ENCODE peak calls at places on chromosomes 2 and 18, in six cellular contexts. One of them, this sample, is unnamed. For H3K4me1, the result is how much of the 10 kb centered on the place peaks cover.

GRCh38 chr18:79200546-79201268 is 131.5 kb downstream of the ATP9B start:
- DNase-seq in OCI-LY7: peak
- DNase-seq in left ventricle myocardium inferior: peak
- DNase-seq in gastrocnemius medialis: no peak
- DNase-seq in heart right ventricle: no peak
- DNase-seq in MM.1S: no peak
- DNase-seq in this sample: peak

GRCh38 chr18:79210002-79210910 is 141.1 kb downstream of the ATP9B start:
- DNase-seq in OCI-LY7: no peak
- DNase-seq in left ventricle myocardium inferior: no peak
- DNase-seq in gastrocnemius medialis: no peak
- DNase-seq in heart right ventricle: no peak
- DNase-seq in MM.1S: no peak
- DNase-seq in this sample: no peak

GRCh38 chr2:208466133-208466919 is 59.7 kb downstream of the PTH2R start:
- DNase-seq in OCI-LY7: peak
- DNase-seq in left ventricle myocardium inferior: no peak
- DNase-seq in gastrocnemius medialis: no peak
- DNase-seq in heart right ventricle: no peak
- DNase-seq in MM.1S: peak
- DNase-seq in this sample: no peak

GRCh38 chr2:108917078-108917440 is 72.0 kb downstream of the EDAR start:
- DNase-seq in OCI-LY7: no peak
- DNase-seq in left ventricle myocardium inferior: no peak
- DNase-seq in gastrocnemius medialis: no peak
- DNase-seq in heart right ventricle: no peak
- DNase-seq in MM.1S: no peak
- DNase-seq in this sample: no peak

GRCh38 chr2:234771985-234772774 is 179.6 kb upstream of the SH3BP4 start:
- DNase-seq in OCI-LY7: no peak
- DNase-seq in left ventricle myocardium inferior: no peak
- DNase-seq in gastrocnemius medialis: peak
- DNase-seq in heart right ventricle: no peak
- DNase-seq in MM.1S: no peak
- DNase-seq in this sample: no peak

GRCh38 chr2:45771251-45771650 is 119.8 kb downstream of the PRKCE start:
- DNase-seq in OCI-LY7: no peak
- DNase-seq in left ventricle myocardium inferior: peak
- DNase-seq in gastrocnemius medialis: no peak
- DNase-seq in heart right ventricle: peak
- DNase-seq in MM.1S: no peak
- DNase-seq in this sample: peak

GRCh38 chr2:201261911-201262310 is 1.6 kb downstream of the CASP8 start:
- DNase-seq in OCI-LY7: peak
- DNase-seq in left ventricle myocardium inferior: no peak
- DNase-seq in gastrocnemius medialis: no peak
- DNase-seq in heart right ventricle: no peak
- DNase-seq in MM.1S: peak
- DNase-seq in this sample: no peak

GRCh38 chr2:17252258-17252657 is 266.0 kb downstream of the RAD51AP2 start:
- DNase-seq in OCI-LY7: no peak
- DNase-seq in left ventricle myocardium inferior: no peak
- DNase-seq in gastrocnemius medialis: no peak
- DNase-seq in heart right ventricle: no peak
- DNase-seq in MM.1S: no peak
- DNase-seq in this sample: no peak

GRCh38 chr18:76496200-76496890 is 1.3 kb upstream of the ZNF516 start:
- DNase-seq in OCI-LY7: peak
- DNase-seq in left ventricle myocardium inferior: peak
- DNase-seq in gastrocnemius medialis: peak
- DNase-seq in heart right ventricle: peak
- DNase-seq in MM.1S: no peak
- DNase-seq in this sample: peak

GRCh38 chr18:74249181-74249968 is 42.4 kb downstream of the CYB5A start:
- DNase-seq in OCI-LY7: no peak
- DNase-seq in left ventricle myocardium inferior: no peak
- DNase-seq in gastrocnemius medialis: no peak
- DNase-seq in heart right ventricle: no peak
- DNase-seq in MM.1S: no peak
- DNase-seq in this sample: no peak

GRCh38 chr2:215711484-215712034 is 275.7 kb upstream of the FN1 start:
- DNase-seq in OCI-LY7: no peak
- DNase-seq in left ventricle myocardium inferior: no peak
- DNase-seq in gastrocnemius medialis: no peak
- DNase-seq in heart right ventricle: no peak
- DNase-seq in MM.1S: no peak
- DNase-seq in this sample: no peak

GRCh38 chr18:13217466-13217961 is 1.0 kb upstream of the LDLRAD4 start:
- DNase-seq in OCI-LY7: no peak
- DNase-seq in left ventricle myocardium inferior: peak
- DNase-seq in gastrocnemius medialis: peak
- DNase-seq in heart right ventricle: peak
- DNase-seq in MM.1S: peak
- DNase-seq in this sample: peak

GRCh38 chr2:72822794-72823193 is 3.0 kb downstream of the EXOC6B start:
- DNase-seq in OCI-LY7: no peak
- DNase-seq in left ventricle myocardium inferior: no peak
- DNase-seq in gastrocnemius medialis: no peak
- DNase-seq in heart right ventricle: no peak
- DNase-seq in MM.1S: no peak
- DNase-seq in this sample: no peak

GRCh38 chr18:45167109-45167551 is 448.1 kb upstream of the SLC14A2 start:
- DNase-seq in OCI-LY7: no peak
- DNase-seq in left ventricle myocardium inferior: no peak
- DNase-seq in gastrocnemius medialis: no peak
- DNase-seq in heart right ventricle: no peak
- DNase-seq in MM.1S: no peak
- DNase-seq in this sample: no peak

GRCh38 chr2:174545240-174545639 is 52.4 kb downstream of the WIPF1 start:
- DNase-seq in OCI-LY7: no peak
- DNase-seq in left ventricle myocardium inferior: no peak
- DNase-seq in gastrocnemius medialis: no peak
- DNase-seq in heart right ventricle: no peak
- DNase-seq in MM.1S: no peak
- DNase-seq in this sample: no peak

GRCh38 chr2:144886847-144887246 is 366.9 kb upstream of the ZEB2 start:
- DNase-seq in OCI-LY7: no peak
- DNase-seq in left ventricle myocardium inferior: peak
- DNase-seq in gastrocnemius medialis: peak
- DNase-seq in heart right ventricle: peak
- DNase-seq in MM.1S: no peak
- DNase-seq in this sample: peak

GRCh38 chr2:69073928-69074575 is 61.1 kb downstream of the ANTXR1 start:
- DNase-seq in OCI-LY7: no peak
- DNase-seq in left ventricle myocardium inferior: no peak
- DNase-seq in gastrocnemius medialis: no peak
- DNase-seq in heart right ventricle: no peak
- DNase-seq in MM.1S: no peak
- DNase-seq in this sample: no peak

GRCh38 chr2:222946700-222947278 is 86.0 kb downstream of the ACSL3 start:
- DNase-seq in OCI-LY7: no peak
- DNase-seq in left ventricle myocardium inferior: no peak
- DNase-seq in gastrocnemius medialis: no peak
- DNase-seq in heart right ventricle: no peak
- DNase-seq in MM.1S: no peak
- DNase-seq in this sample: no peak

GRCh38 chr2:10810175-10811161 is 2.1 kb downstream of the PDIA6 start:
- DNase-seq in OCI-LY7: peak
- DNase-seq in left ventricle myocardium inferior: no peak
- DNase-seq in gastrocnemius medialis: no peak
- DNase-seq in heart right ventricle: no peak
- DNase-seq in MM.1S: peak
- DNase-seq in this sample: no peak

GRCh38 chr18:36544036-36544725 is 246.7 kb downstream of the FHOD3 start:
- DNase-seq in OCI-LY7: no peak
- DNase-seq in left ventricle myocardium inferior: no peak
- DNase-seq in gastrocnemius medialis: peak
- DNase-seq in heart right ventricle: peak
- DNase-seq in MM.1S: no peak
- DNase-seq in this sample: peak

GRCh38 chr18:11689972-11690570 is 1.0 kb downstream of the GNAL start:
- DNase-seq in OCI-LY7: no peak
- DNase-seq in left ventricle myocardium inferior: no peak
- DNase-seq in gastrocnemius medialis: no peak
- DNase-seq in heart right ventricle: peak
- DNase-seq in MM.1S: peak
- DNase-seq in this sample: no peak

GRCh38 chr2:12173943-12174340 is 427.5 kb downstream of the LPIN1 start:
- DNase-seq in OCI-LY7: no peak
- DNase-seq in left ventricle myocardium inferior: no peak
- DNase-seq in gastrocnemius medialis: no peak
- DNase-seq in heart right ventricle: no peak
- DNase-seq in MM.1S: no peak
- DNase-seq in this sample: no peak
- H3K4me1 ChIP-seq in OCI-LY7: under half
- H3K4me1 ChIP-seq in left ventricle myocardium inferior: under half
- H3K4me1 ChIP-seq in gastrocnemius medialis: under half
- H3K4me1 ChIP-seq in heart right ventricle: under half
- H3K4me1 ChIP-seq in MM.1S: under half
- H3K4me1 ChIP-seq in this sample: under half

GRCh38 chr18:486929-487328 is 13.6 kb downstream of the COLEC12 start:
- DNase-seq in OCI-LY7: no peak
- DNase-seq in left ventricle myocardium inferior: no peak
- DNase-seq in gastrocnemius medialis: no peak
- DNase-seq in heart right ventricle: no peak
- DNase-seq in MM.1S: no peak
- DNase-seq in this sample: no peak

GRCh38 chr18:489244-490023 is 11.1 kb downstream of the COLEC12 start:
- DNase-seq in OCI-LY7: no peak
- DNase-seq in left ventricle myocardium inferior: no peak
- DNase-seq in gastrocnemius medialis: no peak
- DNase-seq in heart right ventricle: no peak
- DNase-seq in MM.1S: no peak
- DNase-seq in this sample: no peak

GRCh38 chr18:484749-485464 is 15.6 kb downstream of the COLEC12 start:
- DNase-seq in OCI-LY7: no peak
- DNase-seq in left ventricle myocardium inferior: no peak
- DNase-seq in gastrocnemius medialis: no peak
- DNase-seq in heart right ventricle: no peak
- DNase-seq in MM.1S: no peak
- DNase-seq in this sample: no peak

GRCh38 chr18:490024-490366 is 10.5 kb downstream of the COLEC12 start:
- DNase-seq in OCI-LY7: no peak
- DNase-seq in left ventricle myocardium inferior: no peak
- DNase-seq in gastrocnemius medialis: no peak
- DNase-seq in heart right ventricle: no peak
- DNase-seq in MM.1S: no peak
- DNase-seq in this sample: no peak

DNA sequence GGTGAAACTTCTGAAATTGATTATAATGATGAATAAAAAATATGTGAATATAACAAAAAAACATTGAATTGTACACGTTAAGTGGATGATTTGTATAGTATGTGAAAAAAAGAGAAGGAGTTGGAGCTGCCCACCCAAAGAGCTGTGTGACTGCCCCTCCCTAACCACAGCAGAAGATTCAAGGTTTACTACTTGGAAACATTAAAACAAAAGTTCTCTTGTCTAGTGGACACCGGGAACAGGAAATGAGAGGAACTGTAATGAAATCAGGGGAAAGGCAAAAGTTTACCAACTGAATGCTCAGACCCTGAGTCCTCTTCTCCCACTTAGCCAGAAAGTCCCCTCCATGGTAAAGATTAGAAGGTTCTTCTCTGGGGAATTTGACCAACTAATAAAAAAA is 13.1 kb downstream of the COLEC12 start:
- DNase-seq in OCI-LY7: no peak
- DNase-seq in left ventricle myocardium inferior: no peak
- DNase-seq in gastrocnemius medialis: no peak
- DNase-seq in heart right ventricle: no peak
- DNase-seq in MM.1S: no peak
- DNase-seq in this sample: no peak
- H3K27ac ChIP-seq in OCI-LY7: no peak
- H3K27ac ChIP-seq in left ventricle myocardium inferior: no peak
- H3K27ac ChIP-seq in gastrocnemius medialis: no peak
- H3K27ac ChIP-seq in heart right ventricle: no peak
- H3K27ac ChIP-seq in MM.1S: no peak
- H3K27ac ChIP-seq in this sample: no peak

GRCh38 chr2:39501412-39501811 is 64.3 kb upstream of the MAP4K3 start:
- DNase-seq in OCI-LY7: no peak
- DNase-seq in left ventricle myocardium inferior: no peak
- DNase-seq in gastrocnemius medialis: no peak
- DNase-seq in heart right ventricle: no peak
- DNase-seq in MM.1S: no peak
- DNase-seq in this sample: no peak

GRCh38 chr2:39503277-39503676 is 66.2 kb upstream of the MAP4K3 start:
- DNase-seq in OCI-LY7: peak
- DNase-seq in left ventricle myocardium inferior: no peak
- DNase-seq in gastrocnemius medialis: no peak
- DNase-seq in heart right ventricle: no peak
- DNase-seq in MM.1S: no peak
- DNase-seq in this sample: no peak

GRCh38 chr2:39508243-39508642 is 71.2 kb upstream of the MAP4K3 start:
- DNase-seq in OCI-LY7: no peak
- DNase-seq in left ventricle myocardium inferior: no peak
- DNase-seq in gastrocnemius medialis: no peak
- DNase-seq in heart right ventricle: no peak
- DNase-seq in MM.1S: no peak
- DNase-seq in this sample: no peak

GRCh38 chr2:39506215-39506614 is 69.1 kb upstream of the MAP4K3 start:
- DNase-seq in OCI-LY7: no peak
- DNase-seq in left ventricle myocardium inferior: no peak
- DNase-seq in gastrocnemius medialis: no peak
- DNase-seq in heart right ventricle: no peak
- DNase-seq in MM.1S: no peak
- DNase-seq in this sample: no peak

GRCh38 chr2:39504790-39505335 is 67.8 kb upstream of the MAP4K3 start:
- DNase-seq in OCI-LY7: no peak
- DNase-seq in left ventricle myocardium inferior: no peak
- DNase-seq in gastrocnemius medialis: no peak
- DNase-seq in heart right ventricle: no peak
- DNase-seq in MM.1S: no peak
- DNase-seq in this sample: no peak
- H3K4me1 ChIP-seq in OCI-LY7: under half
- H3K4me1 ChIP-seq in left ventricle myocardium inferior: half or more
- H3K4me1 ChIP-seq in gastrocnemius medialis: under half
- H3K4me1 ChIP-seq in heart right ventricle: under half
- H3K4me1 ChIP-seq in MM.1S: under half
- H3K4me1 ChIP-seq in this sample: under half

DNA sequence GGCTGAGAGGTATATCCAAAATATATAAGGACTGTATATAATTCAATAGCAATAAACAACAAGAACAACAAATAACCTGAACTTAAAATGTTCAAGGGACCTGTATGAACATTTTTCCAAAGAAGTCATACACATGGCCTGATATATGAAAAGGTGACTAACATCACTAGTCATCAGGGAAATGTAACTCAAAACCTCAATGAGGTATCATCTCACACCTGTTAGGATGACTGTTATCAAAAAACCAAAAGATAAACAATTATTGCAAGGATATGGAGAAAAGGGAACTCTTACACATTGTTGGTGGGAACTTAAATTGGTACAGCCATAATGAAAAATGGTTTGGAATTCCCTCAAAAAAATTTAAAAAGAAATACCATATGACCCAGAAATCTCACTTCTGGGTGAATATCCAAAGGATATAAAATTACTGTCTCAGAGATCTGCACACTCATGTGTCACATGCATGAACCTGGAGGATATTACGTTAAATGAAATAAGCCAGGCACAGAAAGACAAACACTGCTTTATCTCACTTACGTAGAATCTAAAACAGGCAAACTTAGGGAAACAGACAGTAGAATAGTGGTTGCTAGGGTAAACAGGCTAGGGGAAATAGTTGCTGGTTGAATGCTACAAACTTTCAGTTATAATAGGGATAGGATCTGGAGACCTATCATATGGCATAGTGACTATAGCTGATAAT is 334.5 kb upstream of the MMADHC start:
- DNase-seq in OCI-LY7: no peak
- DNase-seq in left ventricle myocardium inferior: no peak
- DNase-seq in gastrocnemius medialis: no peak
- DNase-seq in heart right ventricle: no peak
- DNase-seq in MM.1S: no peak
- DNase-seq in this sample: no peak
- H3K27ac ChIP-seq in OCI-LY7: no peak
- H3K27ac ChIP-seq in left ventricle myocardium inferior: no peak
- H3K27ac ChIP-seq in gastrocnemius medialis: no peak
- H3K27ac ChIP-seq in heart right ventricle: no peak
- H3K27ac ChIP-seq in MM.1S: no peak
- H3K27ac ChIP-seq in this sample: no peak

This sample was measured in psoas muscle.